ENCODE peak calls at places on chromosomes 7 and 10, in four cellular contexts. T is IMR-90, A is H9, X is H1. K is an unnamed sample.
A peak's percentile ranks its signal among the peaks of the same experiment; 100 is the strongest.

GRCh38 chr10:17257466-17258321 is 29.7 kb downstream of the VIM start:
- DNase-seq in T (peak; percentile 78), A (peak; percentile 42), X (peak; percentile 66), K (peak; percentile 75)

GRCh38 chr7:117750612-117751563 is 122.4 kb downstream of the CTTNBP2 start:
- DNase-seq in T (peak; percentile 50), A (no peak), X (no peak), K (no peak)

GRCh38 chr7:29287366-29287765 is 92.8 kb downstream of the CHN2 start:
- DNase-seq in T (peak; percentile 31), A (no peak), X (no peak), K (no peak)

GRCh38 chr7:2689951-2690705 is 2.1 kb downstream of the AMZ1 start:
- DNase-seq in T (peak; percentile 53), A (no peak), X (no peak), K (no peak)

GRCh38 chr10:5490698-5491464 is 8.5 kb downstream of the CALML5 start:
- DNase-seq in T (no peak), A (no peak), X (no peak), K (no peak)

GRCh38 chr10:31836569-31837406 is 91.8 kb downstream of the ARHGAP12 start:
- DNase-seq in T (peak; percentile 48), A (peak; percentile 38), X (no peak), K (peak; percentile 83)

GRCh38 chr7:108461855-108462254 is 5.6 kb upstream of the NRCAM start:
- DNase-seq in T (no peak), A (no peak), X (no peak), K (no peak)

GRCh38 chr7:90957883-90958282 is 306.4 kb upstream of the FZD1 start:
- DNase-seq in T (no peak), A (no peak), X (no peak), K (no peak)

GRCh38 chr10:118430190-118430589 is 88.1 kb upstream of the FAM204A start:
- DNase-seq in T (no peak), A (no peak), X (no peak), K (no peak)

GRCh38 chr10:108862691-108863350 is 1060.5 kb downstream of the XPNPEP1 start:
- DNase-seq in T (peak; percentile 69), A (no peak), X (no peak), K (no peak)

GRCh38 chr10:29966269-29966668 is 93.1 kb downstream of the JCAD start:
- DNase-seq in T (no peak), A (no peak), X (no peak), K (peak; percentile 25)

GRCh38 chr7:4177001-4177400 is 505.1 kb upstream of the FOXK1 start:
- DNase-seq in T (no peak), A (no peak), X (no peak), K (no peak)

GRCh38 chr7:30285531-30286284 is 1.3 kb downstream of the ZNRF2 start:
- DNase-seq in T (peak; percentile 46), A (peak; percentile 46), X (peak; percentile 71), K (peak; percentile 48)

GRCh38 chr7:157551325-157552070 is 214.7 kb downstream of the DNAJB6 start:
- DNase-seq in T (no peak), A (no peak), X (no peak), K (no peak)

GRCh38 chr7:3300651-3301471 is at the start of gene SDK1:
- DNase-seq in T (peak; percentile 85), A (peak; percentile 90), X (peak; percentile 94), K (peak; percentile 96)

GRCh38 chr10:130956251-130956650 is 355.3 kb downstream of the TCERG1L start:
- DNase-seq in T (no peak), A (no peak), X (no peak), K (no peak)

GRCh38 chr7:151658778-151659177 is 139.1 kb upstream of the RHEB start:
- DNase-seq in T (peak; percentile 51), A (no peak), X (no peak), K (no peak)

GRCh38 chr10:7789390-7789789 is 1.4 kb downstream of the ATP5F1C start:
- DNase-seq in T (peak; percentile 48), A (no peak), X (no peak), K (peak; percentile 11)

GRCh38 chr10:84156768-84157167 is 16.8 kb upstream of the GPR15LG start:
- DNase-seq in T (peak; percentile 10), A (no peak), X (no peak), K (no peak)

GRCh38 chr7:157047148-157047547 is 36.7 kb upstream of the MNX1 start:
- DNase-seq in T (no peak), A (no peak), X (peak; percentile 23), K (no peak)

GRCh38 chr7:117405519-117405918 is 21.8 kb downstream of the ASZ1 start:
- DNase-seq in T (no peak), A (no peak), X (no peak), K (peak; percentile 47)

GRCh38 chr10:70333268-70333667 is 49.2 kb downstream of the LRRC20 start:
- DNase-seq in T (no peak), A (no peak), X (no peak), K (no peak)

GRCh38 chr10:6543431-6544005 is 36.6 kb downstream of the PRKCQ start:
- DNase-seq in T (no peak), A (no peak), X (no peak), K (no peak)

DNA sequence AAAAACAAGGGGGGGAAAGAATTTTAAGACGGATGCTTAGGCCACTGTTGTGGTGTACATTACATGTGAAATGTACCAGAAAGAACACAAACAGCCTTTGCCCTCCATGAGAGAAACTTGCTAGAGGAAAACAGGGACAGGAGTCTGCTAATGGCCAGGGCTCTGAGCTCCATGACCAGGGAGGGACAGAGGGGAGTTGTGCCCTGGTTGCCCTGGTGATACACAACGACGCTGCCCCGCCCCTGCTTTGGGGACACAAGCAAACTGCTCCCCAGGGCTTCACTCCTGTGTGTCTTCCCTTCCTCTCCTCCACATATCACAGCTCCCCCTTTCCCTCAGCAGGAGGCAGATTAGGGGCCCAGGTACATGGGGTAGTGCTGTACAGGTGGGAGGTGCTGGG is 36.2 kb downstream of the AMPH start:
- DNase-seq in T (no peak), A (no peak), X (no peak), K (peak; percentile 12)
- H4K5ac ChIP-seq in T (no peak overlapping the region), A (no peak overlapping the region), X (no peak overlapping the region), K (no peak overlapping the region)

DNA sequence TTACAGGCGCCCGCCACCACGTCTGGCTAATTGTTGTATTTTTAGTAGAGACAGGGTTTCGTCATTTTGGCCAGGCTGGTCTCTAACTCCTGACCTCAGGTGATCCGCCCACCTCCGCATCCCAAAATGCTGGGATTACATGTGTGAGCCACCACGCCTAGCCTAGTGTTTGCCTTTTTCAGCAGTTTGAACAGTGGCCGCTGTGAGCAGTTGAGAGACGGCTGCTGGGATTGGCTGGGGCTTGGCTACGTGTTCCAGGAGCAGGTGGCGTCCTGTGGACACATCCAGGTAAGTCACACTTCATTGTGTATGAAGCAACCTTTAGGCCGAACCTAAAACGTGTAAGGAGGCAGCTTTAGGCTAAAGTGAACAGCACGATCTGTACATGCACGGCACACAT is 231.8 kb upstream of the PITRM1 start:
- DNase-seq in T (no peak), A (no peak), X (no peak), K (no peak)
- H2AK5ac ChIP-seq in T (peak overlapping the region; percentile 23), A (no peak overlapping the region), X (no peak overlapping the region), K (no peak overlapping the region)

GRCh38 chr10:12980080-12980656 is 21.3 kb downstream of the CCDC3 start:
- DNase-seq in T (no peak), A (no peak), X (no peak), K (no peak)
- H4K5ac ChIP-seq in T (no peak overlapping the region), A (no peak overlapping the region), X (no peak overlapping the region), K (no peak overlapping the region)

GRCh38 chr7:28018851-28019465 is 161.6 kb downstream of the JAZF1 start:
- DNase-seq in T (peak; percentile 40), A (no peak), X (no peak), K (no peak)
- H2AK5ac ChIP-seq in T (peak overlapping the region; percentile 59), A (no peak overlapping the region), X (no peak overlapping the region), K (no peak overlapping the region)

GRCh38 chr7:155814569-155815276 is 2.5 kb upstream of the SHH start:
- DNase-seq in T (peak; percentile 17), A (no peak), X (no peak), K (no peak)
- H4K5ac ChIP-seq in T (no peak overlapping the region), A (no peak overlapping the region), X (no peak overlapping the region), K (no peak overlapping the region)